ENCODE peak calls at places on chromosomes 16 and 17, in nine cellular contexts. L is A673, V is GM23338, X is GM23248, M is mammary epithelial cell, R is HCT116, E is neural progenitor cell, Q is endothelial cell of umbilical vein, T is hepatocyte. Y is an unnamed sample. For H3K27me3, the result is how much of the 10 kb centered on the place peaks cover.

GRCh38 chr17:1732241-1733046 is 7.9 kb downstream of the WDR81 start:
- DNase-seq in L (no peak), V (no peak), X (no peak), M (no peak), R (no peak), E (no peak), Q (no peak), T (no peak), Y (no peak)

GRCh38 chr17:82489117-82489516 is 30.4 kb upstream of the FOXK2 start:
- DNase-seq in L (no peak), V (no peak), X (peak), M (no peak), R (no peak), E (no peak), Q (no peak), T (no peak), Y (no peak)

GRCh38 chr16:25896412-25896811 is 204.7 kb downstream of the HS3ST4 start:
- DNase-seq in L (peak), V (no peak), X (no peak), M (no peak), R (no peak), E (no peak), Q (no peak), T (no peak), Y (no peak)

GRCh38 chr17:29585080-29585751 is 4.2 kb downstream of the GIT1 start:
- DNase-seq in L (no peak), V (peak), X (no peak), M (no peak), R (no peak), E (no peak), Q (peak), T (no peak), Y (no peak)

GRCh38 chr17:231191-231965 is 49.9 kb upstream of the DOC2B start:
- DNase-seq in L (no peak), V (no peak), X (no peak), M (no peak), R (no peak), E (no peak), Q (no peak), T (no peak), Y (no peak)

GRCh38 chr17:29131814-29132682 is 48.1 kb downstream of the MYO18A start:
- DNase-seq in L (no peak), V (no peak), X (peak), M (no peak), R (no peak), E (no peak), Q (no peak), T (peak), Y (no peak)

GRCh38 chr16:50666658-50667496 is 14.2 kb downstream of the SNX20 start:
- DNase-seq in L (no peak), V (peak), X (no peak), M (no peak), R (no peak), E (no peak), Q (no peak), T (no peak), Y (no peak)

GRCh38 chr17:43871947-43872690 is 25.1 kb downstream of the CD300LG start:
- DNase-seq in L (no peak), V (no peak), X (no peak), M (peak), R (no peak), E (no peak), Q (no peak), T (no peak), Y (no peak)

GRCh38 chr17:74210191-74211140 is 2.9 kb upstream of the TTYH2 start:
- DNase-seq in L (peak), V (peak), X (peak), M (peak), R (peak), E (peak), Q (peak), T (peak), Y (peak)

GRCh38 chr17:45729284-45729907 is 54.7 kb upstream of the CRHR1 start:
- DNase-seq in L (no peak), V (no peak), X (no peak), M (no peak), R (no peak), E (no peak), Q (no peak), T (no peak), Y (no peak)

GRCh38 chr16:85312642-85313540 is 200.6 kb upstream of the CIBAR2 start:
- DNase-seq in L (no peak), V (no peak), X (peak), M (no peak), R (no peak), E (peak), Q (no peak), T (peak), Y (no peak)

GRCh38 chr17:57605734-57606105 is 139.4 kb downstream of the CCDC182 start:
- DNase-seq in L (no peak), V (no peak), X (no peak), M (no peak), R (no peak), E (no peak), Q (no peak), T (no peak), Y (no peak)
- TF ChIP-seq EZH2 in L (no peak), V (no peak), X (no peak), M (no peak), R (no peak), E (no peak), Q (no peak), T (no peak), Y (no peak)

GRCh38 chr17:19005789-19006430 is 1.3 kb upstream of the FAM83G start:
- DNase-seq in L (no peak), V (no peak), X (no peak), M (no peak), R (no peak), E (no peak), Q (no peak), T (no peak), Y (no peak)
- H3K27me3 ChIP-seq in L (under half), V (under half), X (under half), M (under half), R (under half), E (under half), Q (under half), T (under half), Y (under half)

GRCh38 chr16:86502856-86503748 is 7.2 kb upstream of the FOXF1 start:
- DNase-seq in L (no peak), V (no peak), X (peak), M (no peak), R (no peak), E (peak), Q (no peak), T (no peak), Y (no peak)
- TF ChIP-seq EZH2 in L (peak), V (peak), X (peak), M (no peak), R (no peak), E (peak), Q (peak), T (peak), Y (no peak)

GRCh38 chr17:38575781-38576180 is 30.0 kb downstream of the SRCIN1 start:
- DNase-seq in L (no peak), V (no peak), X (peak), M (peak), R (no peak), E (no peak), Q (no peak), T (no peak), Y (no peak)
- H3K27me3 ChIP-seq in L (under half), V (half or more), X (under half), M (under half), R (under half), E (half or more), Q (half or more), T (half or more), Y (half or more)

GRCh38 chr17:49994085-49995054 is 654 bp downstream of the DLX3 start:
- DNase-seq in L (no peak), V (peak), X (peak), M (no peak), R (no peak), E (peak), Q (peak), T (peak), Y (no peak)
- TF ChIP-seq EZH2 in L (peak), V (peak), X (peak), M (peak), R (no peak), E (peak), Q (peak), T (peak), Y (peak)

GRCh38 chr16:89023621-89024511 is 46.9 kb upstream of the CBFA2T3 start:
- DNase-seq in L (no peak), V (no peak), X (no peak), M (no peak), R (no peak), E (no peak), Q (no peak), T (no peak), Y (no peak)

GRCh38 chr16:89025636-89026035 is 48.6 kb upstream of the CBFA2T3 start:
- DNase-seq in L (no peak), V (no peak), X (no peak), M (no peak), R (no peak), E (no peak), Q (no peak), T (no peak), Y (no peak)

GRCh38 chr16:89026121-89026612 is 49.2 kb upstream of the CBFA2T3 start:
- DNase-seq in L (no peak), V (no peak), X (peak), M (peak), R (peak), E (no peak), Q (no peak), T (no peak), Y (no peak)

GRCh38 chr16:89024546-89024945 is 47.5 kb upstream of the CBFA2T3 start:
- DNase-seq in L (no peak), V (no peak), X (no peak), M (no peak), R (no peak), E (no peak), Q (no peak), T (no peak), Y (no peak)

DNA sequence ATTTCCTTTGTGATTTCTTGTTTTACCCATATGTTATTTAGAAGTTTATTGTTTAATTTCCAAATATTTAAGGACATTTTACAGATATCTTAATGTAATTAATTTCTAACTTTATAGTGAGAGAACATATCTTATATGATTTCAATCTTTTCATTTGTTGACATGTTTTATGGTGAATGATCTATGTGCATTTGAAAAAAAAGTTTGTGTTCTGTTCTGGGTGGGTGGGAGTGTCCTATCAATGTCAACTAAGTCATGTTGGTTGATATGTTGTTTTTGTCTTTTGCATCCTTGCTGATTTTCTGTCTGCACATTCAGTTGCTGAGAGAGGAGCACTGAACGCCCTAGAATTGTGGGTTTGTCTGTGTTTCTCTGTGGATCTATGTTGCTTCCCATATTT is 50.3 kb upstream of the CBFA2T3 start:
- DNase-seq in L (no peak), V (no peak), X (no peak), M (no peak), R (no peak), E (no peak), Q (no peak), T (no peak), Y (no peak)
- H3K27me3 ChIP-seq in L (half or more), V (under half), X (under half), M (under half), R (half or more), E (under half), Q (under half), T (under half), Y (under half)

GRCh38 chr17:36657763-36658490 is 56.5 kb downstream of the MRM1 start:
- DNase-seq in L (peak), V (peak), X (peak), M (no peak), R (no peak), E (peak), Q (no peak), T (peak), Y (no peak)
- TF ChIP-seq EZH2 in L (no peak), V (peak), X (no peak), M (no peak), R (no peak), E (peak), Q (peak), T (peak), Y (no peak)

GRCh38 chr17:27919120-27919519 is 26.0 kb upstream of the LYRM9 start:
- DNase-seq in L (no peak), V (peak), X (no peak), M (no peak), R (no peak), E (no peak), Q (no peak), T (no peak), Y (no peak)
- H3K27me3 ChIP-seq in L (under half), V (under half), X (under half), M (under half), R (under half), E (under half), Q (under half), T (under half), Y (under half)

GRCh38 chr17:76383645-76384221 is 676 bp upstream of the SPHK1 start:
- DNase-seq in L (peak), V (peak), X (peak), M (no peak), R (no peak), E (peak), Q (peak), T (peak), Y (peak)

GRCh38 chr17:76384222-76384986 is at the start of gene SPHK1:
- DNase-seq in L (peak), V (peak), X (peak), M (peak), R (peak), E (peak), Q (peak), T (peak), Y (peak)

GRCh38 chr17:76385892-76386786 is 1.7 kb downstream of the SPHK1 start:
- DNase-seq in L (peak), V (peak), X (peak), M (peak), R (peak), E (peak), Q (peak), T (peak), Y (peak)

GRCh38 chr17:76386966-76387765 is 2.8 kb downstream of the SPHK1 start:
- DNase-seq in L (no peak), V (no peak), X (no peak), M (no peak), R (no peak), E (no peak), Q (no peak), T (no peak), Y (no peak)

GRCh38 chr17:76384987-76385891 is 830 bp downstream of the SPHK1 start:
- DNase-seq in L (peak), V (peak), X (peak), M (peak), R (no peak), E (peak), Q (peak), T (peak), Y (no peak)
- TF ChIP-seq EZH2 in L (peak), V (no peak), X (no peak), M (no peak), R (no peak), E (peak), Q (no peak), T (peak), Y (no peak)

GRCh38 chr17:66255112-66255511 is 25.9 kb upstream of the APOH start:
- DNase-seq in L (peak), V (peak), X (peak), M (peak), R (peak), E (peak), Q (peak), T (peak), Y (peak)

GRCh38 chr17:66250686-66251085 is 21.5 kb upstream of the APOH start:
- DNase-seq in L (no peak), V (no peak), X (no peak), M (no peak), R (no peak), E (no peak), Q (no peak), T (no peak), Y (no peak)

GRCh38 chr17:66260688-66261087 is 31.5 kb upstream of the APOH start:
- DNase-seq in L (no peak), V (no peak), X (no peak), M (no peak), R (no peak), E (no peak), Q (no peak), T (no peak), Y (no peak)

GRCh38 chr17:66260265-66260664 is 31.1 kb upstream of the APOH start:
- DNase-seq in L (peak), V (no peak), X (no peak), M (no peak), R (no peak), E (peak), Q (no peak), T (no peak), Y (no peak)

GRCh38 chr17:66255527-66255971 is 26.3 kb upstream of the APOH start:
- DNase-seq in L (no peak), V (no peak), X (no peak), M (no peak), R (no peak), E (no peak), Q (no peak), T (no peak), Y (no peak)
- H3K27me3 ChIP-seq in L (under half), V (under half), X (under half), M (under half), R (under half), E (under half), Q (under half), T (under half), Y (under half)